ENCODE peak calls at places on chromosomes 16 and 17, in ten cellular contexts. U, D, M, O, Z, W, G, X, S and J are unnamed samples.

GRCh38 chr17:53142890-53143289 is 679.8 kb upstream of the KIF2B start:
- DNase-seq in G (no peak), O (no peak), M (no peak), W (no peak), Z (no peak), X (no peak), D (no peak), U (no peak), S (no peak), J (no peak)

GRCh38 chr16:79876332-79876730 is 275.8 kb upstream of the MAF start:
- DNase-seq in W (peak; percentile 25), M (no peak), U (no peak), G (no peak), Z (no peak), X (no peak), S (no peak), D (no peak), O (no peak), J (no peak)

GRCh38 chr16:86092586-86093480 is 193.9 kb downstream of the IRF8 start:
- DNase-seq in W (no peak), D (no peak), X (no peak), S (no peak), G (no peak), M (no peak), U (no peak), O (no peak), Z (no peak), J (no peak)

GRCh38 chr16:2253293-2253692 is 1.9 kb upstream of the ECI1 start:
- DNase-seq in O (no peak), M (no peak), X (no peak), S (no peak), G (no peak), D (no peak), W (no peak), U (no peak), Z (no peak), J (no peak)

GRCh38 chr17:29918922-29919856 is 10.8 kb downstream of the SSH2 start:
- DNase-seq in U (no peak), X (peak; percentile 51), G (no peak), D (peak; percentile 69), M (peak; percentile 74), O (peak; percentile 58), S (no peak), Z (no peak), W (no peak), J (no peak)

GRCh38 chr17:43377056-43377810 is 21.6 kb upstream of the ARL4D start:
- DNase-seq in Z (no peak), D (no peak), U (no peak), S (no peak), W (no peak), O (no peak), G (no peak), M (no peak), X (no peak), J (no peak)

GRCh38 chr16:86676216-86676800 is 98.0 kb downstream of the FOXL1 start:
- DNase-seq in O (peak; percentile 80), X (peak; percentile 71), D (peak; percentile 65), M (peak; percentile 92), U (peak; percentile 42), S (no peak), Z (no peak), W (no peak), G (no peak), J (no peak)

GRCh38 chr16:78183886-78184553 is 84.6 kb downstream of the WWOX start:
- DNase-seq in M (no peak), W (no peak), X (no peak), D (no peak), O (no peak), S (no peak), U (no peak), Z (no peak), G (no peak), J (no peak)

GRCh38 chr17:18323507-18324139 is 8.5 kb downstream of the SMCR8 start:
- DNase-seq in X (no peak), S (no peak), Z (no peak), G (no peak), M (no peak), O (no peak), D (no peak), U (no peak), W (no peak), J (no peak)

GRCh38 chr16:69820926-69821541 is 58.9 kb downstream of the WWP2 start:
- DNase-seq in X (peak; percentile 23), Z (no peak), M (no peak), G (no peak), U (no peak), D (no peak), W (no peak), S (no peak), O (peak; percentile 24), J (peak; percentile 37)
- H3K4me3 ChIP-seq in X (no peak overlapping the region), Z (no peak overlapping the region), M (no peak overlapping the region), G (no peak overlapping the region), U (peak overlapping the region; percentile 29), D (no peak overlapping the region), W (no peak overlapping the region), S (no peak overlapping the region), O (no peak overlapping the region), J (peak overlapping the region; percentile 18)

DNA sequence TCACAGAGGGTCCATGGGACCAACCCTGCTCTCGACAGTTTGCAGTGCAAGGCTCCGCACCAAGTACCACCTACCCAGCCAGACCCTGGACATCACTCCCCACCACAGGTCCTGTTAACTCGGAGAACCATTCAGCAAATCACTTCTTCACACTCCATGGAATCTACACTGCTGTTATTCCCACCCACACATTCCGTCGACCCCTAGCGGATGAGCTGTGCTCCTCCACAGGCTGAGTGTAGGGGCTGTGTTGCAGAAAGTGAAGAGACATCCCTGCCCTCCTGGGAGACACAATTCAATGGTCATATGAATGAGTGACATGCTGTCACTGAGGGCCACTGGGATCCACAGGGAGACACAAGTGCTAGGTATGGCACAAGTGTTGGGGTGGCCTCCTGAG is 27.5 kb downstream of the MPG start:
- DNase-seq in D (no peak), G (no peak), O (no peak), U (no peak), Z (no peak), M (no peak), X (no peak), S (no peak), W (no peak), J (no peak)
- TF ChIP-seq CTCF in D (no peak), G (no peak), O (no peak), U (no peak), Z (no peak), M (no peak), X (no peak), S (no peak), W (no peak), J (no peak)

DNA sequence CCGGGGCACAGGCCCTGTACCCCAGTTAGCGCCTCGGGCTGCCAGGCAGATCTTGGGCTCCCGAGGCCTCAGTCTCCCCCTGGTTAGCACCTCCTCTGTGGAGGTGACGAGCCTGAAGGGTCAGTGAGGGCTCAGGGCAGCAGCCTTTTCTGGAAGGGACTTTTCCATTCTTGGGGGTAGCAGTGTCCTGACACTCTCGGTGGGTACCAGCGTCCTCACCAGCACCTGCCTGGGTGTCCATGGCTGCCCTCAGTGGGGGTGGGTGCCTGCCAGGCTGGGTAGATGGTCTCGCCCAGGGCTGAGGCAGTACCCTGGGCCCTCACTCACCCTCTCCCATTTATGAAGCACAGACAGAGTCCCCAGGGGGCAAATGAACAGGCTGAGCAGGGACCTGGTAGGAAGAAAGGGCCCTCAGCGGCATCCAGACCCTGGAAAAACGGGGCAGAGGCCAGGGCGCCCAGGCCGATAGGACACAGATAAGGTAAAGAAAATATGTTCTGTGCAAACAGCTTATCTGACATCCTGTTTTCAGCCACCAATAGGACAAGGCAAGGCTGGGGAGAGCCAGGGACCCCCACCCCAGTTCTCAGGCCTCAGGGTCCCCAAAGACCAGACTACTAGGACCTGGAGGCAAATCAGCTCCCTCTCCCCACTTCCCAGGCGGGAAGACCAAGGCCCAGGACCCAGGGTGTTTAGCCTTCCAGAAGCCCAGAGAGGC is 50.9 kb downstream of the ZFPM1 start:
- DNase-seq in Z (no peak), U (no peak), O (no peak), S (no peak), D (no peak), G (no peak), W (no peak), M (no peak), X (no peak), J (no peak)
- H3K4me3 ChIP-seq in Z (no peak overlapping the region), U (no peak overlapping the region), O (no peak overlapping the region), S (no peak overlapping the region), D (no peak overlapping the region), G (no peak overlapping the region), W (no peak overlapping the region), M (no peak overlapping the region), X (no peak overlapping the region), J (no peak overlapping the region)

GRCh38 chr16:67663877-67664222 is 2.7 kb downstream of the ENKD1 start:
- DNase-seq in O (no peak), G (no peak), W (no peak), S (no peak), X (no peak), M (no peak), D (no peak), Z (no peak), U (no peak), J (no peak)
- TF ChIP-seq CTCF in O (no peak), G (no peak), W (no peak), S (no peak), X (no peak), M (no peak), D (no peak), Z (no peak), U (no peak), J (no peak)